ENCODE peak calls at places on chromosomes 5 and 9, in five cellular contexts. One of them, this sample, is unnamed.

GRCh38 chr9:89519393-89519805 is 21.5 kb upstream of the SEMA4D start:
- DNase-seq in GM23338: no peak
- DNase-seq in AG10803: peak
- DNase-seq in dermis microvascular lymphatic vessel endothelial cell: peak
- DNase-seq in mesenchymal stem cell: peak
- DNase-seq in this sample: no peak

GRCh38 chr9:95650720-95651119 is 133.9 kb upstream of the PTCH1 start:
- DNase-seq in dermis microvascular lymphatic vessel endothelial cell: no peak
- DNase-seq in mesenchymal stem cell: no peak
- DNase-seq in GM23338: no peak
- DNase-seq in AG10803: no peak
- DNase-seq in this sample: no peak

GRCh38 chr9:113887436-113887835 is 11.3 kb downstream of the ZNF618 start:
- DNase-seq in AG10803: no peak
- DNase-seq in dermis microvascular lymphatic vessel endothelial cell: peak
- DNase-seq in mesenchymal stem cell: no peak
- DNase-seq in GM23338: no peak
- DNase-seq in this sample: no peak

GRCh38 chr9:97766092-97766491 is 69.0 kb upstream of the XPA start:
- DNase-seq in AG10803: peak
- DNase-seq in dermis microvascular lymphatic vessel endothelial cell: no peak
- DNase-seq in GM23338: no peak
- DNase-seq in mesenchymal stem cell: no peak
- DNase-seq in this sample: no peak

GRCh38 chr5:149445343-149445738 is 66.2 kb upstream of the IL17B start:
- DNase-seq in dermis microvascular lymphatic vessel endothelial cell: no peak
- DNase-seq in GM23338: no peak
- DNase-seq in AG10803: no peak
- DNase-seq in mesenchymal stem cell: no peak
- DNase-seq in this sample: no peak

GRCh38 chr5:175809531-175810121 is 61.8 kb upstream of the CPLX2 start:
- DNase-seq in AG10803: peak
- DNase-seq in GM23338: peak
- DNase-seq in mesenchymal stem cell: peak
- DNase-seq in dermis microvascular lymphatic vessel endothelial cell: no peak
- DNase-seq in this sample: no peak

GRCh38 chr5:147400836-147401235 is 109.0 kb downstream of the DPYSL3 start:
- DNase-seq in AG10803: no peak
- DNase-seq in mesenchymal stem cell: no peak
- DNase-seq in dermis microvascular lymphatic vessel endothelial cell: no peak
- DNase-seq in GM23338: no peak
- DNase-seq in this sample: no peak

GRCh38 chr5:154316223-154316967 is 125.9 kb downstream of the GALNT10 start:
- DNase-seq in AG10803: no peak
- DNase-seq in GM23338: no peak
- DNase-seq in mesenchymal stem cell: peak
- DNase-seq in dermis microvascular lymphatic vessel endothelial cell: no peak
- DNase-seq in this sample: no peak

GRCh38 chr5:57887851-57888621 is 405.4 kb upstream of the ACTBL2 start:
- DNase-seq in dermis microvascular lymphatic vessel endothelial cell: peak
- DNase-seq in AG10803: peak
- DNase-seq in GM23338: peak
- DNase-seq in mesenchymal stem cell: peak
- DNase-seq in this sample: no peak

This sample was measured in activated naive CD4-positive, alpha-beta T cell treated with anti-CD3 and anti-CD28 coated beads, Interleukin-2, amount 50 U/mL, for 72 hours.